ENCODE peak calls at places on chromosome 9, in five cellular contexts. S is GM23338, G is SK-N-SH, U is GM23248, H is PC-3. O is an unnamed sample.

GRCh38 chr9:8733096-8733954 is 933.7 kb upstream of the DMAC1 start:
- DNase-seq in U (no peak), G (no peak), S (peak; percentile 30), H (no peak), O (peak; percentile 94)

GRCh38 chr9:2816476-2817141 is 27.3 kb downstream of the PUM3 start:
- DNase-seq in U (peak; percentile 86), H (no peak), G (no peak), S (peak; percentile 28), O (no peak)

GRCh38 chr9:70609542-70610286 is 195.3 kb upstream of the KLF9 start:
- DNase-seq in S (no peak), G (no peak), U (peak; percentile 98), H (peak; percentile 18), O (no peak)

GRCh38 chr9:92094655-92095054 is 20.6 kb downstream of the SPTLC1 start:
- DNase-seq in G (no peak), S (peak; percentile 47), H (peak; percentile 5), U (peak; percentile 25), O (no peak)

GRCh38 chr9:127405344-127406125 is 8.6 kb downstream of the SLC2A8 start:
- DNase-seq in G (no peak), S (no peak), H (no peak), U (no peak), O (no peak)

GRCh38 chr9:10366171-10366779 is 246.5 kb downstream of the PTPRD start:
- DNase-seq in G (peak; percentile 12), S (peak; percentile 67), H (peak; percentile 66), U (peak; percentile 31), O (peak; percentile 48)

GRCh38 chr9:69809304-69809863 is 11.2 kb upstream of the CFAP95 start:
- DNase-seq in G (peak; percentile 20), U (peak; percentile 51), H (peak; percentile 37), S (peak; percentile 83), O (peak; percentile 39)

GRCh38 chr9:134369416-134370212 is 43.4 kb downstream of the RXRA start:
- DNase-seq in S (no peak), U (no peak), H (no peak), G (no peak), O (no peak)

GRCh38 chr9:89996717-89997116 is 391.9 kb downstream of the GADD45G start:
- DNase-seq in H (no peak), S (no peak), G (no peak), U (peak; percentile 8), O (no peak)

GRCh38 chr9:1454211-1454979 is 404.2 kb downstream of the DMRT2 start:
- DNase-seq in U (no peak), G (no peak), H (no peak), S (no peak), O (no peak)

DNA sequence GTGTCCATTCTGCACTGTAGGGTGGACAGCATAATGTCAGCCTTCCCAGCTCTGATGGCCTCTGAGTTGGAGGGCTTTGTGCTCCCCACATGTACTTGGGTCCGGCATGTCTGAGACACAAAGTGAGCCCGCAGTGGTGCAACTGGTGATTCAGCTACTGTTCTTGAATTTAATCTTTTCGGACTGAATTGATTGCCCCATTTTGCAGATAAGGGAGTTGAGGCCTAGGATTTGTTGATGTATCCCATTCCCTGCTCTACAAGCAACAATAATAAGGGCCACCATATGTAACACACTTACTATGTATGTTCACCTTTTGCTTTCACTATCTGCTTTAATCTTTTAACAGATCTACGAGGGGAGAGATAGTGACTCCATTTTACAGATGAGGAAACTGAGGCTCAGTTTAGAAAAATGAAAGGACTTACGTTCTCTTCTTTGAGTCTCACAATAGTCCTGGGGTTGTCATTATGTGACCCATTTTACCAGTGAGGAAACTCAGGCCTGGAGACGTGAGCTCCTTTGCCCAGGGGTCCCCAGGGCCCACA is 4.5 kb downstream of the GSN start:
- DNase-seq in G (no peak), U (no peak), S (no peak), H (no peak), O (no peak)
- TF ChIP-seq EZH2phosphoT487 in G (no peak), U (no peak), S (no peak), H (no peak), O (no peak)

DNA sequence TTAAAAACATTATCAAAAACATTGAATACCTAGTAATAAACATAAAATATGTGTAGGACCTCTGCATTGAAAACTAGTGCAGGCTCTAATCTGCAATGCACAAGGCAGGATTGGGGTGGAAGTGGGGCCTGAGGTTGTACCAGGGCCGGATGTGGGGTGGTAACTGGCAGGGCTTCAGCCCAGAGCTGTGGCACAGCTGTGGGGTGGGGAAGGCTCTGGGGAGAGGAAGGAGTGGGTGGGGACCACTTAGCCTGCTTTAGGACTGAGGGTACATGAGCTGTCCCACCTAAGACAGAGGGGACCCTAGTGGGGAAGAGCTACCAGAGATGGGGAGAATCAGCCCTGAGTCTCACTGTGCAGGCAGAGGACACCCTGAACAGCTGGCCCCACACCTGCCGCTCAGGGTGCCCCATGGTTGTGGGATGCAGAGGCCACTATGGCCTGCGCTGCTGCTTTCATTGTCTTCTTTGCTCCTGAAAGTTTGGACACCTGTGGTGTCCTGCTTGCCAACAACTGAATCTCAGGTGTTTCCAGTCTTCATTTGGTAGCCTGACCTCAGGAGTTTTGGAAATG is 311.4 kb downstream of the TLE4 start:
- DNase-seq in U (no peak), G (no peak), H (no peak), S (no peak), O (no peak)
- TF ChIP-seq EZH2phosphoT487 in U (no peak), G (no peak), H (no peak), S (no peak), O (no peak)

DNA sequence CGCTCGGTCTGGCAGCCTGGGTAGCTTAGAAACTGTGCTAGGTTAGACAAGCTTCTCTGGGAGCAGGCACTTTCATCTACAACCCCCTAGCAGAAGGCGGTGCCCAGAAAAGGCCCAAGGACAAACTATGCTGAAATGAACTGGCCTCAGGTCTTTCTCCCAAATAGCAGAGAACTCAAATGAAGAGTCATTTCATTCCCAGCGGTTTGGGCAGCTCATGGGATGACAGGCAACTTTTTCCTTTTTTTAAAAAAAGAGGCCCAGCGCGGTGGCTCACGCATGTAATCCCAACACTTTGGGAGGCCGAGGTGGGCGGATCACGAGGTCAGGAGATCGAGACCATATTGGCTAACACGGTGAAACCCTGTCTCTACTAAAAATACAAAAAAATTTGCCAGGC is 2.5 kb downstream of the RAPGEF1 start:
- DNase-seq in G (no peak), S (no peak), U (no peak), H (no peak), O (no peak)
- TF ChIP-seq EZH2phosphoT487 in G (no peak), S (no peak), U (no peak), H (no peak), O (no peak)

GRCh38 chr9:113711251-113711650 is 164.9 kb upstream of the ZNF618 start:
- DNase-seq in H (no peak), S (no peak), G (no peak), U (no peak), O (no peak)

GRCh38 chr9:113712053-113712452 is 164.1 kb upstream of the ZNF618 start:
- DNase-seq in U (peak; percentile 18), S (no peak), G (no peak), H (peak; percentile 33), O (no peak)

GRCh38 chr9:113709721-113710120 is 166.4 kb upstream of the ZNF618 start:
- DNase-seq in U (no peak), S (no peak), G (no peak), H (no peak), O (no peak)

GRCh38 chr9:113707953-113708695 is 168.0 kb upstream of the ZNF618 start:
- DNase-seq in G (no peak), H (peak; percentile 2), U (no peak), S (no peak), O (no peak)

DNA sequence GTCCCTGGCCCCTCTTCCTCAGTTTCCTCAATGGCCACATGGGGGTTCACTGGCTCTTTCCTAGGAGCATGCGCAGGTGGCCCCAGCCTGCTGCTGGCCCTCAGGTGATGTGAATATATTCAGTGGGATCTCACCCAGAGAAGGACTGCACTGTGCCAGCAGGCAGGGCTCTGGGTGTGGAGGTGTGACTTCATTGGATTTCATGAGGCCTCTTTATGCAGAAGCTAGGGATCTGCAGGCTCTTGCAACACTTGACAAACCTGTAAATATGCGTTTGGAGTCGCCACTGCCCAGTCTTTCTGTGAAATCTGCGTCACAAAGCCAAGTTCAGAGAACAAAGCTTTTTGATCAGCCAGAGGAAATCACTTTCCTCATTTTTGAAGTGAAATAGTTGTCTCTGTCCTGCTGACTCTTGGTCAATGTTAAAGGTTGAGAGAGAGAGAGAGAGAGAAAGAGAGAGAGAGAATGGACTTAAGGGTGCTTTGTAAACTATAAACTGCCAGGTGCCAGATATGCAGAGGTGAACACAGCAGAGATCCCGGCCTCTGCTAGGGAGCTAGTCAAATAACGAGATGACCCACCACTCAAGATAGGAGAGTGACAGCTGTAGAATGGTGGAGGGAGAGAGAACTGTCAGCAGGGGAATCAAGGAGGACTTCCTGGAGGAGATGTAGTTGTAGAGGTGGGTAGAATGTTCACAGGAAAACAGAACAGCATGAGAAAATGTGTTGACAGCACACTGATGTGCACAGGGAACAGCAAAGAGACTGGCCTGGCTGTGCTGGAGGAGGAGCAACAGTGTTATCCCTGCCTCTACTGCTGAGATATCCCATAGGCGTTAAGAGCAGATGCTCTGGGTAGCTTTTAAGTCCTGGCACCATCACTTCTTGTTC is 167.0 kb upstream of the ZNF618 start:
- DNase-seq in U (no peak), S (peak; percentile 52), H (no peak), G (no peak), O (no peak)
- TF ChIP-seq EZH2phosphoT487 in U (no peak), S (no peak), H (no peak), G (no peak), O (no peak)

DNA sequence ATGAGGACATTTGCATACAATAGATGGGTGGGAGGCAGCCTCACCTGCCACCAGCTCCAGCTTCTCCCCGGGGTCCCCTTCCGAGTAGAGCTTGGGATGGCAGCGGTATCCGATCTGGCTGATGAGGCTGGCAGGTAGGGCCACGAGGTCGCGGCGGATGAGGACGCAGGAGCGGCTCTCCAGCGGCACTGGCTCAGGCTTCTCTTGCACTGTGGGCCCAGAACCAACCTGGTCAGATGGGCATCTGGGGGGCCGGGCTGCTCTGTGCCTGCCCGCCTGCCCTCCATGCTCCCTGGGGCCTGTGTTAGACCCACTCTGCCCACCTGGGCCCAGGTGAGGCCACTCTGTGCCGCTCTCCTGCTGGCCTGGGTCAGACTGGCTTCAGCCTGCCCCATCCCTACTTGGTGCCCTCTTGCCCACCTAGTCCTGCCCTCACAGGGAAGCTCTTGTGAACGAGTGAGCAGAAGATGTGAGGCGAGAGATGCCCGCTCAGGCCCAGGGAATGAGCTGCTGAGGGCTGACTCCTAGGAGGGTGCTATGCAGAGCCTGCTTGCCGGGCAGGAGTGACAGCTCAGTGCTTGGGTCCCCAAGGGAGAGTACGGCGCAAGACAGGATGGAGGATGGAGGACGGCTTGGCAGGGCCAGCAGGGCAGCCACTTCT is 55.2 kb upstream of the UBAC1 start:
- DNase-seq in S (no peak), U (no peak), H (no peak), G (peak; percentile 24), O (no peak)
- TF ChIP-seq EZH2phosphoT487 in S (no peak), U (no peak), H (no peak), G (no peak), O (no peak)

GRCh38 chr9:35611230-35611797 is 6.3 kb downstream of the TESK1 start:
- DNase-seq in H (peak; percentile 47), U (peak; percentile 74), S (peak; percentile 80), G (peak; percentile 77), O (peak; percentile 66)
- TF ChIP-seq EZH2phosphoT487 in H (no peak), U (no peak), S (no peak), G (no peak), O (no peak)

O was measured in neural progenitor cell.